ENCODE peak calls at places on chromosomes 5 and 9, in four cellular contexts. N is choroid plexus epithelial cell, U is GM13977, D is GM20000. A is an unnamed sample.

GRCh38 chr9:69432623-69433022 is 107.6 kb downstream of the ENTREP1 start:
- DNase-seq in D (no peak), N (no peak), U (no peak), A (no peak)

GRCh38 chr9:115213777-115214428 is 95.9 kb upstream of the TNC start:
- DNase-seq in D (no peak), N (peak; percentile 95), U (no peak), A (peak; percentile 88)

GRCh38 chr9:37421914-37422288 is 595 bp upstream of the GRHPR start:
- DNase-seq in D (peak; percentile 46), U (peak; percentile 53), N (no peak), A (no peak)

GRCh38 chr5:132428147-132428482 is 58.6 kb downstream of the SLC22A5 start:
- DNase-seq in D (no peak), U (no peak), N (no peak), A (no peak)

GRCh38 chr9:38380230-38380871 is 12.2 kb upstream of the ALDH1B1 start:
- DNase-seq in U (no peak), N (no peak), D (no peak), A (no peak)

GRCh38 chr9:79384506-79384905 is 187.3 kb upstream of the TLE4 start:
- DNase-seq in N (peak; percentile 3), D (no peak), U (no peak), A (no peak)

GRCh38 chr5:111869681-111870080 is 112.7 kb upstream of the NREP start:
- DNase-seq in N (peak; percentile 41), D (no peak), U (no peak), A (no peak)

GRCh38 chr5:74919487-74919886 is 53.3 kb upstream of the FAM169A start:
- DNase-seq in N (peak; percentile 85), D (peak; percentile 59), U (peak; percentile 60), A (no peak)

GRCh38 chr9:133203506-133204075 is 5.5 kb downstream of the OBP2B start:
- DNase-seq in U (no peak), D (no peak), N (no peak), A (no peak)

GRCh38 chr5:159936686-159937329 is 20.5 kb downstream of the ADRA1B start:
- DNase-seq in U (no peak), N (peak; percentile 62), D (no peak), A (no peak)

GRCh38 chr5:76944638-76945037 is 8.2 kb upstream of the CRHBP start:
- DNase-seq in D (no peak), U (no peak), N (no peak), A (no peak)

GRCh38 chr5:41636605-41637004 is 126.2 kb upstream of the PLCXD3 start:
- DNase-seq in U (peak; percentile 2), N (peak; percentile 69), D (peak; percentile 7), A (no peak)

GRCh38 chr5:151182976-151183375 is 25.4 kb upstream of the ANXA6 start:
- DNase-seq in D (no peak), N (no peak), U (no peak), A (no peak)

GRCh38 chr9:129143031-129143441 is 31.8 kb downstream of the PTPA start:
- DNase-seq in U (peak; percentile 86), D (peak; percentile 83), N (peak; percentile 95), A (peak; percentile 64)

GRCh38 chr9:92949266-92949982 is 2.1 kb downstream of the FGD3 start:
- DNase-seq in U (no peak), D (no peak), N (no peak), A (no peak)

GRCh38 chr5:40736103-40736875 is 19.5 kb downstream of the TTC33 start:
- DNase-seq in D (peak; percentile 51), U (peak; percentile 48), N (peak; percentile 82), A (no peak)

GRCh38 chr5:72364186-72364585 is 44.0 kb downstream of the PTCD2 start:
- DNase-seq in U (no peak), D (no peak), N (no peak), A (no peak)

GRCh38 chr5:62671479-62671878 is 92.9 kb downstream of the LRRC70 start:
- DNase-seq in D (no peak), U (no peak), N (no peak), A (no peak)

GRCh38 chr5:64331597-64332277 is 166.1 kb downstream of the RNF180 start:
- DNase-seq in U (no peak), D (no peak), N (no peak), A (no peak)

GRCh38 chr5:159752622-159753275 is 163.5 kb upstream of the ADRA1B start:
- DNase-seq in N (peak; percentile 34), D (no peak), U (no peak), A (no peak)

GRCh38 chr5:34531736-34532135 is 124.4 kb upstream of the RAI14 start:
- DNase-seq in N (peak; percentile 86), D (no peak), U (no peak), A (peak; percentile 55)

GRCh38 chr5:61274561-61274960 is 57.5 kb upstream of the ZSWIM6 start:
- DNase-seq in N (peak; percentile 61), D (no peak), U (no peak), A (no peak)

GRCh38 chr9:92917176-92917800 is 30.0 kb upstream of the FGD3 start:
- DNase-seq in U (no peak), N (no peak), D (no peak), A (no peak)

GRCh38 chr5:160188151-160188967 is 40.9 kb upstream of the FABP6 start:
- DNase-seq in U (peak; percentile 63), D (no peak), N (peak; percentile 73), A (no peak)

GRCh38 chr9:110432253-110432652 is 94.6 kb upstream of the TXNDC8 start:
- DNase-seq in D (no peak), U (no peak), N (peak; percentile 28), A (no peak)

GRCh38 chr9:101353683-101354082 is 31.1 kb downstream of the BAAT start:
- DNase-seq in N (no peak), D (no peak), U (no peak), A (no peak)

GRCh38 chr5:98308960-98309359 is 464.5 kb upstream of the RGMB start:
- DNase-seq in N (peak; percentile 26), D (no peak), U (no peak), A (no peak)

GRCh38 chr5:132238169-132238744 is 10.6 kb upstream of the P4HA2 start:
- DNase-seq in N (peak; percentile 81), D (peak; percentile 74), U (peak; percentile 60), A (no peak)

GRCh38 chr5:113663879-113664278 is 150.4 kb downstream of the YTHDC2 start:
- DNase-seq in U (peak; percentile 8), N (peak; percentile 69), D (peak; percentile 12), A (no peak)

GRCh38 chr5:1262381-1262780 is 32.5 kb downstream of the TERT start:
- DNase-seq in D (no peak), N (peak; percentile 11), U (no peak), A (no peak)

GRCh38 chr5:14173419-14174234 is 30.5 kb downstream of the TRIO start:
- DNase-seq in N (peak; percentile 50), U (no peak), D (no peak), A (no peak)

GRCh38 chr5:9562101-9562500 is 16.2 kb upstream of the SEMA5A start:
- DNase-seq in D (no peak), N (peak; percentile 74), U (no peak), A (no peak)

GRCh38 chr5:139949710-139950109 is 93.4 kb downstream of the NRG2 start:
- DNase-seq in D (peak; percentile 0), U (no peak), N (peak; percentile 7), A (no peak)

GRCh38 chr5:112174959-112175594 is 244.0 kb downstream of the EPB41L4A start:
- DNase-seq in U (peak; percentile 43), N (peak; percentile 63), D (peak; percentile 52), A (no peak)

GRCh38 chr5:1352231-1352825 is 7.4 kb upstream of the CLPTM1L start:
- DNase-seq in U (no peak), N (no peak), D (no peak), A (no peak)

GRCh38 chr9:73680831-73681230 is 529.2 kb downstream of the ANXA1 start:
- DNase-seq in U (no peak), N (peak; percentile 36), D (no peak), A (no peak)

GRCh38 chr5:68683632-68684035 is 410.2 kb upstream of the SLC30A5 start:
- DNase-seq in U (no peak), D (no peak), N (peak; percentile 93), A (peak; percentile 96)

GRCh38 chr9:136502940-136503550 is 20.2 kb upstream of the SEC16A start:
- DNase-seq in D (no peak), N (no peak), U (no peak), A (no peak)
- TF ChIP-seq CTCF in D (no peak), N (peak; percentile 6), U (peak; percentile 7), A (no peak)

GRCh38 chr5:29085142-29085541 is 2046.8 kb upstream of the CDH9 start:
- DNase-seq in U (no peak), N (no peak), D (no peak), A (no peak)

GRCh38 chr5:29077451-29077850 is 2039.1 kb upstream of the CDH9 start:
- DNase-seq in D (no peak), U (no peak), N (no peak), A (no peak)

DNA sequence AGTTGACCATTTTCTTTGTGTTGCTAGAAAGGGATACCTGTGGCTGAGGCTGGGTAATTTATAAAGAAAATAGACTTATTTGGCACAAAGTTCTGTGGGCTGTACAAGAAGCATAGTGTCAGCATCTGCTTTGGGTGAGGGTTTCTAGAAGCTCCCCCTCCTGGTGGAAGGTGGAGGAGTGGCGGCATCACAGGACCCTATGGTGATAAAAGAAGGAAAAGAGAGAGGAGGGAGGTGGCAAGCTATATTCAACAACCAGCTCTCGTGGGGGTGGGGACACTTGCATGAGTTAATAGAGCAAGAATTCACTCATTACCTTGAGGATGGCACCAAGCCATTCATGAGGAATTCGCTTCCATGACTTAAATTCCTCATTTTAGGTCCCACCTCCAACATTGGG is 2041.4 kb upstream of the CDH9 start:
- DNase-seq in D (no peak), N (no peak), U (no peak), A (no peak)
- TF ChIP-seq CTCF in D (no peak), N (no peak), U (no peak), A (no peak)

DNA sequence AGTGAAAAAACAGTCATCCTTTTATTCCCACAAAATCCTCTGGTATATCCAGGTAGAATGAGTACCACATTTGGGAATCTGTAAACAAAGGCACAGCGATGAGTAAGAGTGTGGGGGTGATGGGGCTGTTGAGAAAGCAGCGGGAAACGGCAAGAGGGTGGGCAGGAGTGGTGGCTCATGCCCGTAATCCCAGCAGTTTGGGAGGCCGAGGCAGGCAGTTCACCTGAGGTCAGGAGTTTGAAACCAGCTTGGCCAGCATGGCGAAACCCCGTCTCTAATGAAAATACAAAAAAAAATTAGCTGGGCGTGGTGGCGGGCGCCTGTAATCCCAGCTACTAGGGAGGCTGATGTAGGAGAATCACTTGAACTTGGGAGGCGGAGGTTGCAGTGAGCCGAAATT is 43.1 kb downstream of the KLF4 start:
- DNase-seq in D (no peak), N (no peak), U (no peak), A (no peak)
- TF ChIP-seq CTCF in D (no peak), N (no peak), U (no peak), A (no peak)

DNA sequence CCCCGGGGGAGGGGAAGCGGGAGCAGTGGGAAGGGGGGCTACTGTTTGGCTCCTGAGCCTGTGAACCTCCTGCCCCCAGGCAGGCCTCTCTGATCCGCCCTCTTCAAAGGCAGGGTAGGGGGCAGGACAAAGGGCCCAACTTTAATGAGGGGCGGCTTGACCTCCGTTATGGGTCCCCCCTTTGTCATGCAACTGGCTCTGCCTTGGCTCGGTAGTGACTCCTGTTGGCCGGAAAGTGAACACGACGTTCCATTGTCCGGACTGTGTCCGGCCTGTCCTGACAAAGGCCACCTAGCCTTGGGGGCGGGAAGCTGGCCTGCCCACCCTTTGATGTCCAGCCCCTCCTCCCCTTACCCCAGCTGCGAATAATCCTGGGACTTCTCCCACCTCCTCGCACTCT is 1.3 kb downstream of the CDX1 start:
- DNase-seq in U (no peak), N (no peak), D (no peak), A (no peak)
- TF ChIP-seq CTCF in U (no peak), N (peak; percentile 28), D (peak; percentile 12), A (peak; percentile 3)

GRCh38 chr9:1804128-1804865 is 210.8 kb upstream of the SMARCA2 start:
- DNase-seq in U (no peak), D (no peak), N (no peak), A (no peak)
- TF ChIP-seq CTCF in U (no peak), D (no peak), N (no peak), A (no peak)